ENCODE peak calls at places on chromosome 16, in eight cellular contexts. One of them, this sample, is unnamed.

GRCh38 chr16:49485663-49486062 is 112.1 kb downstream of the C16orf78 start:
- DNase-seq in activated CD4-positive, alpha-beta T cell treated with anti-CD3 and anti-CD28 coated beads, Interleukin-2, amount 10 ng/mL, durations not matched to agents 7 days and 5 days: no peak
- DNase-seq in lung microvascular endothelial cell: peak; percentile 17
- DNase-seq in stimulated activated CD8-positive, alpha-beta memory T cell treated with anti-CD3 and anti-CD28 coated beads, Interleukin-4, amount 100 ng/mL, for 1 hour: no peak
- DNase-seq in OCI-LY7: no peak
- DNase-seq in CD4-positive, alpha-beta T cell: no peak
- DNase-seq in COR-L47: no peak
- DNase-seq in ACHN: no peak
- DNase-seq in this sample: no peak

GRCh38 chr16:83115491-83116232 is 488.9 kb downstream of the CDH13 start:
- DNase-seq in activated CD4-positive, alpha-beta T cell treated with anti-CD3 and anti-CD28 coated beads, Interleukin-2, amount 10 ng/mL, durations not matched to agents 7 days and 5 days: no peak
- DNase-seq in lung microvascular endothelial cell: no peak
- DNase-seq in stimulated activated CD8-positive, alpha-beta memory T cell treated with anti-CD3 and anti-CD28 coated beads, Interleukin-4, amount 100 ng/mL, for 1 hour: no peak
- DNase-seq in OCI-LY7: peak; percentile 20
- DNase-seq in CD4-positive, alpha-beta T cell: no peak
- DNase-seq in COR-L47: no peak
- DNase-seq in ACHN: no peak
- DNase-seq in this sample: no peak

GRCh38 chr16:59412275-59412841 is 678.2 kb upstream of the GOT2 start:
- DNase-seq in activated CD4-positive, alpha-beta T cell treated with anti-CD3 and anti-CD28 coated beads, Interleukin-2, amount 10 ng/mL, durations not matched to agents 7 days and 5 days: no peak
- DNase-seq in lung microvascular endothelial cell: no peak
- DNase-seq in stimulated activated CD8-positive, alpha-beta memory T cell treated with anti-CD3 and anti-CD28 coated beads, Interleukin-4, amount 100 ng/mL, for 1 hour: no peak
- DNase-seq in OCI-LY7: no peak
- DNase-seq in CD4-positive, alpha-beta T cell: no peak
- DNase-seq in COR-L47: no peak
- DNase-seq in ACHN: no peak
- DNase-seq in this sample: no peak

GRCh38 chr16:90032664-90033346 is 13.5 kb upstream of the DBNDD1 start:
- DNase-seq in activated CD4-positive, alpha-beta T cell treated with anti-CD3 and anti-CD28 coated beads, Interleukin-2, amount 10 ng/mL, durations not matched to agents 7 days and 5 days: no peak
- DNase-seq in lung microvascular endothelial cell: no peak
- DNase-seq in stimulated activated CD8-positive, alpha-beta memory T cell treated with anti-CD3 and anti-CD28 coated beads, Interleukin-4, amount 100 ng/mL, for 1 hour: no peak
- DNase-seq in OCI-LY7: no peak
- DNase-seq in CD4-positive, alpha-beta T cell: no peak
- DNase-seq in COR-L47: no peak
- DNase-seq in ACHN: peak; percentile 28
- DNase-seq in this sample: peak; percentile 30

GRCh38 chr16:2323701-2324100 is 16.8 kb downstream of the ABCA3 start:
- DNase-seq in activated CD4-positive, alpha-beta T cell treated with anti-CD3 and anti-CD28 coated beads, Interleukin-2, amount 10 ng/mL, durations not matched to agents 7 days and 5 days: no peak
- DNase-seq in lung microvascular endothelial cell: no peak
- DNase-seq in stimulated activated CD8-positive, alpha-beta memory T cell treated with anti-CD3 and anti-CD28 coated beads, Interleukin-4, amount 100 ng/mL, for 1 hour: no peak
- DNase-seq in OCI-LY7: no peak
- DNase-seq in CD4-positive, alpha-beta T cell: no peak
- DNase-seq in COR-L47: no peak
- DNase-seq in ACHN: no peak
- DNase-seq in this sample: no peak

GRCh38 chr16:26058326-26058725 is 366.6 kb downstream of the HS3ST4 start:
- DNase-seq in activated CD4-positive, alpha-beta T cell treated with anti-CD3 and anti-CD28 coated beads, Interleukin-2, amount 10 ng/mL, durations not matched to agents 7 days and 5 days: no peak
- DNase-seq in lung microvascular endothelial cell: no peak
- DNase-seq in stimulated activated CD8-positive, alpha-beta memory T cell treated with anti-CD3 and anti-CD28 coated beads, Interleukin-4, amount 100 ng/mL, for 1 hour: no peak
- DNase-seq in OCI-LY7: no peak
- DNase-seq in CD4-positive, alpha-beta T cell: no peak
- DNase-seq in COR-L47: no peak
- DNase-seq in ACHN: no peak
- DNase-seq in this sample: no peak

GRCh38 chr16:2341456-2342447 is 1.2 kb upstream of the ABCA3 start:
- DNase-seq in activated CD4-positive, alpha-beta T cell treated with anti-CD3 and anti-CD28 coated beads, Interleukin-2, amount 10 ng/mL, durations not matched to agents 7 days and 5 days: no peak
- DNase-seq in lung microvascular endothelial cell: no peak
- DNase-seq in stimulated activated CD8-positive, alpha-beta memory T cell treated with anti-CD3 and anti-CD28 coated beads, Interleukin-4, amount 100 ng/mL, for 1 hour: no peak
- DNase-seq in OCI-LY7: no peak
- DNase-seq in CD4-positive, alpha-beta T cell: no peak
- DNase-seq in COR-L47: no peak
- DNase-seq in ACHN: no peak
- DNase-seq in this sample: no peak

GRCh38 chr16:12386076-12386641 is 409.6 kb downstream of the SNX29 start:
- DNase-seq in activated CD4-positive, alpha-beta T cell treated with anti-CD3 and anti-CD28 coated beads, Interleukin-2, amount 10 ng/mL, durations not matched to agents 7 days and 5 days: no peak
- DNase-seq in lung microvascular endothelial cell: no peak
- DNase-seq in stimulated activated CD8-positive, alpha-beta memory T cell treated with anti-CD3 and anti-CD28 coated beads, Interleukin-4, amount 100 ng/mL, for 1 hour: no peak
- DNase-seq in OCI-LY7: no peak
- DNase-seq in CD4-positive, alpha-beta T cell: no peak
- DNase-seq in COR-L47: no peak
- DNase-seq in ACHN: no peak
- DNase-seq in this sample: no peak

GRCh38 chr16:10927497-10928112 is 14.7 kb downstream of the DEXI start:
- DNase-seq in activated CD4-positive, alpha-beta T cell treated with anti-CD3 and anti-CD28 coated beads, Interleukin-2, amount 10 ng/mL, durations not matched to agents 7 days and 5 days: no peak
- DNase-seq in lung microvascular endothelial cell: no peak
- DNase-seq in stimulated activated CD8-positive, alpha-beta memory T cell treated with anti-CD3 and anti-CD28 coated beads, Interleukin-4, amount 100 ng/mL, for 1 hour: no peak
- DNase-seq in OCI-LY7: no peak
- DNase-seq in CD4-positive, alpha-beta T cell: no peak
- DNase-seq in COR-L47: no peak
- DNase-seq in ACHN: no peak
- DNase-seq in this sample: no peak

GRCh38 chr16:67169642-67170167 is 633 bp upstream of the NOL3 start:
- DNase-seq in activated CD4-positive, alpha-beta T cell treated with anti-CD3 and anti-CD28 coated beads, Interleukin-2, amount 10 ng/mL, durations not matched to agents 7 days and 5 days: peak; percentile 47
- DNase-seq in lung microvascular endothelial cell: peak; percentile 49
- DNase-seq in stimulated activated CD8-positive, alpha-beta memory T cell treated with anti-CD3 and anti-CD28 coated beads, Interleukin-4, amount 100 ng/mL, for 1 hour: no peak
- DNase-seq in OCI-LY7: peak; percentile 58
- DNase-seq in CD4-positive, alpha-beta T cell: no peak
- DNase-seq in COR-L47: no peak
- DNase-seq in ACHN: peak; percentile 68
- DNase-seq in this sample: peak; percentile 71

GRCh38 chr16:70605284-70605659 is 41.1 kb upstream of the IL34 start:
- DNase-seq in activated CD4-positive, alpha-beta T cell treated with anti-CD3 and anti-CD28 coated beads, Interleukin-2, amount 10 ng/mL, durations not matched to agents 7 days and 5 days: no peak
- DNase-seq in lung microvascular endothelial cell: no peak
- DNase-seq in stimulated activated CD8-positive, alpha-beta memory T cell treated with anti-CD3 and anti-CD28 coated beads, Interleukin-4, amount 100 ng/mL, for 1 hour: no peak
- DNase-seq in OCI-LY7: no peak
- DNase-seq in CD4-positive, alpha-beta T cell: no peak
- DNase-seq in COR-L47: no peak
- DNase-seq in ACHN: no peak
- DNase-seq in this sample: no peak

GRCh38 chr16:88200896-88201185 is 181.9 kb upstream of the ZNF469 start:
- DNase-seq in activated CD4-positive, alpha-beta T cell treated with anti-CD3 and anti-CD28 coated beads, Interleukin-2, amount 10 ng/mL, durations not matched to agents 7 days and 5 days: no peak
- DNase-seq in lung microvascular endothelial cell: no peak
- DNase-seq in stimulated activated CD8-positive, alpha-beta memory T cell treated with anti-CD3 and anti-CD28 coated beads, Interleukin-4, amount 100 ng/mL, for 1 hour: no peak
- DNase-seq in OCI-LY7: no peak
- DNase-seq in CD4-positive, alpha-beta T cell: no peak
- DNase-seq in COR-L47: no peak
- DNase-seq in ACHN: no peak
- DNase-seq in this sample: no peak

GRCh38 chr16:76653390-76654026 is 376.3 kb downstream of the CNTNAP4 start:
- DNase-seq in activated CD4-positive, alpha-beta T cell treated with anti-CD3 and anti-CD28 coated beads, Interleukin-2, amount 10 ng/mL, durations not matched to agents 7 days and 5 days: no peak
- DNase-seq in lung microvascular endothelial cell: peak; percentile 51
- DNase-seq in stimulated activated CD8-positive, alpha-beta memory T cell treated with anti-CD3 and anti-CD28 coated beads, Interleukin-4, amount 100 ng/mL, for 1 hour: no peak
- DNase-seq in OCI-LY7: peak; percentile 59
- DNase-seq in CD4-positive, alpha-beta T cell: no peak
- DNase-seq in COR-L47: peak; percentile 86
- DNase-seq in ACHN: peak; percentile 70
- DNase-seq in this sample: peak; percentile 56

GRCh38 chr16:19860146-19861030 is 24.3 kb downstream of the GPRC5B start:
- DNase-seq in activated CD4-positive, alpha-beta T cell treated with anti-CD3 and anti-CD28 coated beads, Interleukin-2, amount 10 ng/mL, durations not matched to agents 7 days and 5 days: no peak
- DNase-seq in lung microvascular endothelial cell: no peak
- DNase-seq in stimulated activated CD8-positive, alpha-beta memory T cell treated with anti-CD3 and anti-CD28 coated beads, Interleukin-4, amount 100 ng/mL, for 1 hour: no peak
- DNase-seq in OCI-LY7: no peak
- DNase-seq in CD4-positive, alpha-beta T cell: no peak
- DNase-seq in COR-L47: no peak
- DNase-seq in ACHN: peak; percentile 88
- DNase-seq in this sample: no peak

GRCh38 chr16:12706628-12707027 is 97.1 kb downstream of the CPPED1 start:
- DNase-seq in activated CD4-positive, alpha-beta T cell treated with anti-CD3 and anti-CD28 coated beads, Interleukin-2, amount 10 ng/mL, durations not matched to agents 7 days and 5 days: no peak
- DNase-seq in lung microvascular endothelial cell: no peak
- DNase-seq in stimulated activated CD8-positive, alpha-beta memory T cell treated with anti-CD3 and anti-CD28 coated beads, Interleukin-4, amount 100 ng/mL, for 1 hour: no peak
- DNase-seq in OCI-LY7: no peak
- DNase-seq in CD4-positive, alpha-beta T cell: no peak
- DNase-seq in COR-L47: no peak
- DNase-seq in ACHN: no peak
- DNase-seq in this sample: no peak

GRCh38 chr16:65409505-65409904 is 287.6 kb upstream of the CDH11 start:
- DNase-seq in activated CD4-positive, alpha-beta T cell treated with anti-CD3 and anti-CD28 coated beads, Interleukin-2, amount 10 ng/mL, durations not matched to agents 7 days and 5 days: no peak
- DNase-seq in lung microvascular endothelial cell: no peak
- DNase-seq in stimulated activated CD8-positive, alpha-beta memory T cell treated with anti-CD3 and anti-CD28 coated beads, Interleukin-4, amount 100 ng/mL, for 1 hour: no peak
- DNase-seq in OCI-LY7: no peak
- DNase-seq in CD4-positive, alpha-beta T cell: no peak
- DNase-seq in COR-L47: no peak
- DNase-seq in ACHN: no peak
- DNase-seq in this sample: no peak

This sample was measured in KBM-7.